ENCODE peak calls at places on chromosomes 4 and X, in seven cellular contexts. J is GM23338; I is hepatocyte; S is pancreas; Y is CD8-positive, alpha-beta T cell; U is upper lobe of left lung; F is sigmoid colon. C is an unnamed sample.

GRCh38 chr4:76787898-76788297 is 110.0 kb downstream of the SOWAHB start:
- DNase-seq in S (no peak), J (no peak), Y (no peak), U (no peak), F (no peak), I (no peak), C (no peak)

GRCh38 chrX:40175416-40176255 is 77.9 kb upstream of the BCOR start:
- DNase-seq in U (peak; percentile 75), Y (peak; percentile 70), I (peak; percentile 84), F (peak; percentile 89), J (peak; percentile 42), S (peak; percentile 66), C (peak; percentile 78)

GRCh38 chrX:12138366-12139313 is at the start of gene FRMPD4:
- DNase-seq in F (peak; percentile 76), I (peak; percentile 25), Y (no peak), J (peak; percentile 63), S (no peak), U (no peak), C (no peak)

GRCh38 chr4:139555705-139556070 is 331 bp downstream of the SETD7 start:
- DNase-seq in F (peak; percentile 82), J (no peak), S (no peak), I (peak; percentile 58), U (peak; percentile 65), Y (no peak), C (peak; percentile 43)

GRCh38 chr4:6960154-6960553 is 50.5 kb downstream of the TBC1D14 start:
- DNase-seq in S (no peak), U (no peak), Y (no peak), I (no peak), J (no peak), F (no peak), C (no peak)

GRCh38 chr4:183610613-183611012 is 48.4 kb downstream of the RWDD4 start:
- DNase-seq in U (peak; percentile 62), S (no peak), Y (no peak), F (no peak), J (no peak), I (peak; percentile 26), C (no peak)

GRCh38 chr4:128290526-128290925 is 2.9 kb upstream of the PGRMC2 start:
- DNase-seq in F (no peak), S (no peak), I (no peak), Y (no peak), U (no peak), J (no peak), C (no peak)

GRCh38 chr4:78059524-78059889 is 2.4 kb downstream of the FRAS1 start:
- DNase-seq in F (peak; percentile 70), J (peak; percentile 97), Y (no peak), S (peak; percentile 45), I (peak; percentile 90), U (peak; percentile 49), C (peak; percentile 55)

GRCh38 chr4:127708985-127709384 is 21.2 kb upstream of the SLC25A31 start:
- DNase-seq in F (no peak), I (peak; percentile 53), U (peak; percentile 23), J (peak; percentile 23), Y (no peak), S (no peak), C (peak; percentile 95)

GRCh38 chrX:150460063-150460462 is 96.9 kb downstream of the MAMLD1 start:
- DNase-seq in I (no peak), Y (no peak), S (no peak), J (no peak), F (no peak), U (no peak), C (no peak)

GRCh38 chr4:52588097-52588496 is 71.0 kb downstream of the USP46 start:
- DNase-seq in Y (no peak), J (peak; percentile 68), U (no peak), S (peak; percentile 25), I (peak; percentile 14), F (no peak), C (peak; percentile 2)

GRCh38 chrX:103157511-103158316 is 57.2 kb upstream of the BEX4 start:
- DNase-seq in Y (peak; percentile 7), U (no peak), J (peak; percentile 38), I (peak; percentile 32), S (no peak), F (no peak), C (peak; percentile 7)

GRCh38 chr4:120561648-120562047 is 360.9 kb downstream of the PRDM5 start:
- DNase-seq in F (no peak), Y (no peak), J (peak; percentile 1), I (peak; percentile 11), S (no peak), U (no peak), C (no peak)

GRCh38 chrX:27445438-27445837 is 17.7 kb downstream of the PPP4R3C start:
- DNase-seq in Y (no peak), F (no peak), S (no peak), J (no peak), I (peak; percentile 7), U (no peak), C (no peak)

GRCh38 chrX:69501433-69501832 is 2.7 kb upstream of the NALF2 start:
- DNase-seq in S (no peak), Y (no peak), U (no peak), F (no peak), J (peak; percentile 76), I (no peak), C (peak; percentile 0)

GRCh38 chr4:125283702-125284279 is 31.0 kb upstream of the FAT4 start:
- DNase-seq in I (peak; percentile 8), U (no peak), S (no peak), F (no peak), Y (no peak), J (peak; percentile 36), C (no peak)

GRCh38 chr4:188971125-188971524 is 831.9 kb downstream of the TRIML1 start:
- DNase-seq in J (peak; percentile 39), F (no peak), S (no peak), I (no peak), U (no peak), Y (no peak), C (peak; percentile 49)

GRCh38 chr4:40322853-40323252 is 12.3 kb upstream of the CHRNA9 start:
- DNase-seq in Y (no peak), F (no peak), S (no peak), I (peak; percentile 63), U (no peak), J (no peak), C (peak; percentile 73)

GRCh38 chr4:75710246-75710645 is 14.1 kb upstream of the USO1 start:
- DNase-seq in S (no peak), F (no peak), J (no peak), I (no peak), Y (no peak), U (no peak), C (no peak)

GRCh38 chrX:153732406-153732805 is 7.8 kb downstream of the ABCD1 start:
- DNase-seq in F (no peak), U (no peak), Y (no peak), I (no peak), S (no peak), J (no peak), C (no peak)

GRCh38 chr4:84597450-84597849 is 14.5 kb downstream of the CDS1 start:
- DNase-seq in U (no peak), Y (no peak), J (no peak), S (no peak), F (no peak), I (peak; percentile 25), C (peak; percentile 20)

GRCh38 chr4:84596826-84597225 is 13.9 kb downstream of the CDS1 start:
- DNase-seq in I (peak; percentile 55), F (no peak), U (peak; percentile 76), J (peak; percentile 75), Y (no peak), S (no peak), C (peak; percentile 24)

DNA sequence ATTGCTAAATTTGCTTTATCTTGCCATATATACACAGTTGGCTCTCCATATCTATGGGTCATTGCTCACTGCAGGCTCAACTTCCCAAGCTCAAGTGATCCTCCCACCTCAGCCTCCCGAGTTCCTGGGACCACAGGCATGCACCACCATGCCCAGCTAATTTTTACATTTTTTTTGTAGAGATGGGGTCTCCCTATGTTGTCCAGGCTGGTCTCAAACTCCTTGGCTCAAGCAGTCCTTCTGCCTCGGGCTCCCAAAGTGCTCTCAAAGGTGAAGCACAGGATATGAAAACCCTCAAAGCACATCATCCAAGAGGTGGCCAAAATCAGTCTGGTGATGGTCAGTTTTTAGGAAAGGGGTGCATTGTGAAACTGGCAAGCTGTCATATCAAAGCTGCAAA is 11.8 kb downstream of the CDS1 start:
- DNase-seq in S (no peak), I (no peak), F (no peak), Y (no peak), U (no peak), J (no peak), C (no peak)
- H3K27ac ChIP-seq in S (no peak overlapping the region), I (no peak overlapping the region), F (no peak overlapping the region), Y (no peak overlapping the region), U (no peak overlapping the region), J (no peak overlapping the region), C (no peak overlapping the region)

GRCh38 chr4:89249313-89249712 is 58.3 kb downstream of the GPRIN3 start:
- DNase-seq in Y (no peak), J (no peak), I (no peak), S (no peak), F (no peak), U (no peak), C (no peak)
- H3K4me3 ChIP-seq in Y (no peak overlapping the region), J (no peak overlapping the region), I (no peak overlapping the region), S (peak overlapping the region; percentile 36), F (no peak overlapping the region), U (no peak overlapping the region), C (peak overlapping the region; percentile 41)

DNA sequence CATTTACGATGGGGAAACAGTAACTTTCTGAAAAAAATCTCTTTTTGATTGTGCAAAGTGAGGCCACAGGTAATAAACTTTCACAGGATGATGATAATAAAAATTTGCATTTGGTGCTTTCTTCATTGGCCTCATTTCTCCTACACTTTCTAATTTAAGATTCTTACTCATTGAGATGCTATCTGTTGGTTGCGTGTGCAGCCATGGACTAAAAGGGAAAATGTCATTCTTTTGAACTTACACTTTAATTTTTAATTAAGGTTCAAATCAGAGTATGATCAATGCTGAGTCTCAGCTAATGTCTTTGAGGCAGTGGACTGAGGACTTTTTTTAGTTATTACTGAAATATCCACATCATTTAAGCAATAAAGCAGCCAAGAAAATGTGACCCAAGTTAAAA is 87.6 kb downstream of the SEL1L3 start:
- DNase-seq in I (no peak), F (no peak), J (no peak), U (no peak), Y (no peak), S (no peak), C (no peak)
- H3K36me3 ChIP-seq in I (no peaks in the 10 kb centered on the region), F (no peaks in the 10 kb centered on the region), J (peaks cover 15% of the 10 kb centered on the region), U (peaks cover 11% of the 10 kb centered on the region), Y (peaks cover 13% of the 10 kb centered on the region), S (peaks cover 13% of the 10 kb centered on the region), C (peaks cover 32% of the 10 kb centered on the region)

GRCh38 chrX:22559506-22559905 is 286.8 kb downstream of the CBLL2 start:
- DNase-seq in J (no peak), F (no peak), U (no peak), I (no peak), S (no peak), Y (no peak), C (no peak)
- H3K27ac ChIP-seq in J (no peak overlapping the region), F (no peak overlapping the region), U (no peak overlapping the region), I (no peak overlapping the region), S (no peak overlapping the region), Y (no peak overlapping the region), C (no peak overlapping the region)

DNA sequence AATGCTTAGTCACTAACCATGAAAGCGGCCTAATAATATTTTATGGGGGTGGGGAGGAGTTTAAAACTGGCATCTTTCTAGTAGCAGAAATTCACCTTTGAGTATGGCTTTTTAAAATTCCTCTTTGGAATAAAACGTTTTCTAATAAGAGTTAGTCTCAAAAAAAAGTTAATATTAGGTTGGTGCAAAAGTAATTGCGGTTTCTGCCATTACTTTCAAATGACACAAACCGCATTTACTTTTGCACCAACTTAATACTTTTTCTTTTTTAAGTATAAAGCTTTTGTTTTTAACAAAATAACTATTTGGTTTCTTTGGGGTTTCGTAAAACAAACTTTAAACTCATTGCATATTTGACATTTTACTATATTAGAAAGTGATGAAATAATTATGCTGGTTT is 68.4 kb downstream of the FBXO8 start:
- DNase-seq in S (no peak), U (no peak), Y (no peak), J (no peak), I (no peak), F (no peak), C (no peak)
- H3K4me3 ChIP-seq in S (no peak overlapping the region), U (no peak overlapping the region), Y (no peak overlapping the region), J (peak overlapping the region; percentile 61), I (peak overlapping the region; percentile 42), F (peak overlapping the region; percentile 54), C (no peak overlapping the region)